ENCODE peak calls at places on chromosomes 5 and 9, in six cellular contexts. One of them, this sample, is unnamed.

GRCh38 chr5:32707394-32707997 is 3.6 kb upstream of the NPR3 start:
- DNase-seq in neuronal stem cell: peak
- DNase-seq in mesenchymal stem cell: peak
- DNase-seq in H1: no peak
- DNase-seq in H9: no peak
- DNase-seq in trophoblast cell: peak
- DNase-seq in this sample: peak

GRCh38 chr9:107422189-107422802 is 67.3 kb downstream of the KLF4 start:
- DNase-seq in neuronal stem cell: peak
- DNase-seq in mesenchymal stem cell: peak
- DNase-seq in H1: peak
- DNase-seq in H9: peak
- DNase-seq in trophoblast cell: peak
- DNase-seq in this sample: peak

GRCh38 chr5:1796371-1797108 is 3.1 kb downstream of the MRPL36 start:
- DNase-seq in neuronal stem cell: no peak
- DNase-seq in mesenchymal stem cell: no peak
- DNase-seq in H1: no peak
- DNase-seq in H9: no peak
- DNase-seq in trophoblast cell: no peak
- DNase-seq in this sample: no peak

GRCh38 chr5:111083323-111083722 is 8.8 kb upstream of the WDR36 start:
- DNase-seq in neuronal stem cell: no peak
- DNase-seq in mesenchymal stem cell: no peak
- DNase-seq in H1: no peak
- DNase-seq in H9: no peak
- DNase-seq in trophoblast cell: no peak
- DNase-seq in this sample: no peak

GRCh38 chr5:90421136-90421535 is 11.6 kb upstream of the CETN3 start:
- DNase-seq in neuronal stem cell: no peak
- DNase-seq in mesenchymal stem cell: peak
- DNase-seq in H1: no peak
- DNase-seq in H9: peak
- DNase-seq in trophoblast cell: peak
- DNase-seq in this sample: peak

GRCh38 chr9:93134740-93135444 is 841 bp upstream of the NINJ1 start:
- DNase-seq in neuronal stem cell: no peak
- DNase-seq in mesenchymal stem cell: no peak
- DNase-seq in H1: no peak
- DNase-seq in H9: no peak
- DNase-seq in trophoblast cell: no peak
- DNase-seq in this sample: peak

GRCh38 chr9:38208206-38208901 is 139.3 kb upstream of the SHB start:
- DNase-seq in neuronal stem cell: no peak
- DNase-seq in mesenchymal stem cell: no peak
- DNase-seq in H1: no peak
- DNase-seq in H9: no peak
- DNase-seq in trophoblast cell: peak
- DNase-seq in this sample: no peak

GRCh38 chr5:100902406-100903035 is 561 bp downstream of the ST8SIA4 start:
- DNase-seq in neuronal stem cell: peak
- DNase-seq in mesenchymal stem cell: peak
- DNase-seq in H1: no peak
- DNase-seq in H9: peak
- DNase-seq in trophoblast cell: peak
- DNase-seq in this sample: no peak

GRCh38 chr9:70127036-70127435 is 83.4 kb downstream of the MAMDC2 start:
- DNase-seq in neuronal stem cell: no peak
- DNase-seq in mesenchymal stem cell: no peak
- DNase-seq in H1: no peak
- DNase-seq in H9: no peak
- DNase-seq in trophoblast cell: no peak
- DNase-seq in this sample: no peak

GRCh38 chr9:93520523-93520922 is 55.9 kb upstream of the PHF2 start:
- DNase-seq in neuronal stem cell: no peak
- DNase-seq in mesenchymal stem cell: no peak
- DNase-seq in H1: no peak
- DNase-seq in H9: no peak
- DNase-seq in trophoblast cell: no peak
- DNase-seq in this sample: no peak

GRCh38 chr9:129574911-129575574 is 45.9 kb downstream of the C9orf50 start:
- DNase-seq in neuronal stem cell: no peak
- DNase-seq in mesenchymal stem cell: peak
- DNase-seq in H1: no peak
- DNase-seq in H9: no peak
- DNase-seq in trophoblast cell: peak
- DNase-seq in this sample: peak

GRCh38 chr9:92035687-92036410 is 79.4 kb downstream of the SPTLC1 start:
- DNase-seq in neuronal stem cell: no peak
- DNase-seq in mesenchymal stem cell: peak
- DNase-seq in H1: no peak
- DNase-seq in H9: no peak
- DNase-seq in trophoblast cell: no peak
- DNase-seq in this sample: peak

GRCh38 chr5:131528682-131529081 is 106.3 kb downstream of the RAPGEF6 start:
- DNase-seq in neuronal stem cell: no peak
- DNase-seq in mesenchymal stem cell: no peak
- DNase-seq in H1: no peak
- DNase-seq in H9: no peak
- DNase-seq in trophoblast cell: no peak
- DNase-seq in this sample: no peak

GRCh38 chr5:2227433-2227832 is 344.7 kb upstream of the IRX4 start:
- DNase-seq in neuronal stem cell: no peak
- DNase-seq in mesenchymal stem cell: no peak
- DNase-seq in H1: no peak
- DNase-seq in H9: no peak
- DNase-seq in trophoblast cell: no peak
- DNase-seq in this sample: no peak

GRCh38 chr9:110949081-110949480 is 89.2 kb downstream of the LPAR1 start:
- DNase-seq in neuronal stem cell: no peak
- DNase-seq in mesenchymal stem cell: no peak
- DNase-seq in H1: no peak
- DNase-seq in H9: no peak
- DNase-seq in trophoblast cell: no peak
- DNase-seq in this sample: no peak

GRCh38 chr9:34072868-34073590 is 24.3 kb upstream of the UBAP2 start:
- DNase-seq in neuronal stem cell: no peak
- DNase-seq in mesenchymal stem cell: peak
- DNase-seq in H1: no peak
- DNase-seq in H9: peak
- DNase-seq in trophoblast cell: peak
- DNase-seq in this sample: peak

GRCh38 chr9:101034222-101034621 is 5.7 kb downstream of the PLPPR1 start:
- DNase-seq in neuronal stem cell: no peak
- DNase-seq in mesenchymal stem cell: no peak
- DNase-seq in H1: no peak
- DNase-seq in H9: no peak
- DNase-seq in trophoblast cell: no peak
- DNase-seq in this sample: no peak

GRCh38 chr5:140244525-140245025 is 58.3 kb downstream of the PFDN1 start:
- DNase-seq in neuronal stem cell: peak
- DNase-seq in mesenchymal stem cell: peak
- DNase-seq in H1: peak
- DNase-seq in H9: peak
- DNase-seq in trophoblast cell: peak
- DNase-seq in this sample: peak

GRCh38 chr5:156913719-156914370 is 49.2 kb downstream of the TIMD4 start:
- DNase-seq in neuronal stem cell: no peak
- DNase-seq in mesenchymal stem cell: no peak
- DNase-seq in H1: peak
- DNase-seq in H9: peak
- DNase-seq in trophoblast cell: no peak
- DNase-seq in this sample: no peak

GRCh38 chr5:95216136-95216955 is 68.5 kb downstream of the MCTP1 start:
- DNase-seq in neuronal stem cell: no peak
- DNase-seq in mesenchymal stem cell: no peak
- DNase-seq in H1: no peak
- DNase-seq in H9: no peak
- DNase-seq in trophoblast cell: no peak
- DNase-seq in this sample: no peak

GRCh38 chr5:53642006-53642405 is 81.6 kb downstream of the NDUFS4 start:
- DNase-seq in neuronal stem cell: no peak
- DNase-seq in mesenchymal stem cell: peak
- DNase-seq in H1: no peak
- DNase-seq in H9: no peak
- DNase-seq in trophoblast cell: no peak
- DNase-seq in this sample: peak

GRCh38 chr9:72586388-72587160 is 65.2 kb downstream of the TMC1 start:
- DNase-seq in neuronal stem cell: no peak
- DNase-seq in mesenchymal stem cell: peak
- DNase-seq in H1: no peak
- DNase-seq in H9: no peak
- DNase-seq in trophoblast cell: peak
- DNase-seq in this sample: peak

GRCh38 chr9:73148447-73148937 is 3.2 kb upstream of the ANXA1 start:
- DNase-seq in neuronal stem cell: no peak
- DNase-seq in mesenchymal stem cell: peak
- DNase-seq in H1: no peak
- DNase-seq in H9: no peak
- DNase-seq in trophoblast cell: peak
- DNase-seq in this sample: peak

GRCh38 chr5:122130152-122130551 is 806 bp downstream of the ZNF474 start:
- DNase-seq in neuronal stem cell: no peak
- DNase-seq in mesenchymal stem cell: peak
- DNase-seq in H1: no peak
- DNase-seq in H9: no peak
- DNase-seq in trophoblast cell: no peak
- DNase-seq in this sample: no peak

GRCh38 chr5:153504726-153505125 is 14.3 kb downstream of the GRIA1 start:
- DNase-seq in neuronal stem cell: no peak
- DNase-seq in mesenchymal stem cell: no peak
- DNase-seq in H1: no peak
- DNase-seq in H9: no peak
- DNase-seq in trophoblast cell: no peak
- DNase-seq in this sample: no peak

GRCh38 chr9:79584655-79584982 is 12.9 kb downstream of the TLE4 start:
- DNase-seq in neuronal stem cell: no peak
- DNase-seq in mesenchymal stem cell: no peak
- DNase-seq in H1: no peak
- DNase-seq in H9: no peak
- DNase-seq in trophoblast cell: no peak
- DNase-seq in this sample: peak

GRCh38 chr9:20984471-20984870 is 47.0 kb downstream of the HACD4 start:
- DNase-seq in neuronal stem cell: no peak
- DNase-seq in mesenchymal stem cell: no peak
- DNase-seq in H1: no peak
- DNase-seq in H9: no peak
- DNase-seq in trophoblast cell: peak
- DNase-seq in this sample: peak

GRCh38 chr9:89278551-89278950 is 32.4 kb upstream of the CKS2 start:
- DNase-seq in neuronal stem cell: no peak
- DNase-seq in mesenchymal stem cell: no peak
- DNase-seq in H1: no peak
- DNase-seq in H9: no peak
- DNase-seq in trophoblast cell: no peak
- DNase-seq in this sample: peak
- H4K91ac ChIP-seq in neuronal stem cell: no peak
- H4K91ac ChIP-seq in mesenchymal stem cell: no peak
- H4K91ac ChIP-seq in H1: no peak
- H4K91ac ChIP-seq in H9: no peak
- H4K91ac ChIP-seq in trophoblast cell: no peak
- H4K91ac ChIP-seq in this sample: no peak

GRCh38 chr9:113650207-113651131 is 186.9 kb downstream of the RGS3 start:
- DNase-seq in neuronal stem cell: no peak
- DNase-seq in mesenchymal stem cell: peak
- DNase-seq in H1: no peak
- DNase-seq in H9: peak
- DNase-seq in trophoblast cell: no peak
- DNase-seq in this sample: peak

GRCh38 chr9:113648586-113648985 is 185.1 kb downstream of the RGS3 start:
- DNase-seq in neuronal stem cell: no peak
- DNase-seq in mesenchymal stem cell: no peak
- DNase-seq in H1: no peak
- DNase-seq in H9: no peak
- DNase-seq in trophoblast cell: no peak
- DNase-seq in this sample: no peak

GRCh38 chr9:113649855-113650206 is 186.3 kb downstream of the RGS3 start:
- DNase-seq in neuronal stem cell: no peak
- DNase-seq in mesenchymal stem cell: no peak
- DNase-seq in H1: no peak
- DNase-seq in H9: no peak
- DNase-seq in trophoblast cell: no peak
- DNase-seq in this sample: no peak

GRCh38 chr9:113648048-113648447 is 184.5 kb downstream of the RGS3 start:
- DNase-seq in neuronal stem cell: no peak
- DNase-seq in mesenchymal stem cell: no peak
- DNase-seq in H1: no peak
- DNase-seq in H9: no peak
- DNase-seq in trophoblast cell: no peak
- DNase-seq in this sample: no peak

DNA sequence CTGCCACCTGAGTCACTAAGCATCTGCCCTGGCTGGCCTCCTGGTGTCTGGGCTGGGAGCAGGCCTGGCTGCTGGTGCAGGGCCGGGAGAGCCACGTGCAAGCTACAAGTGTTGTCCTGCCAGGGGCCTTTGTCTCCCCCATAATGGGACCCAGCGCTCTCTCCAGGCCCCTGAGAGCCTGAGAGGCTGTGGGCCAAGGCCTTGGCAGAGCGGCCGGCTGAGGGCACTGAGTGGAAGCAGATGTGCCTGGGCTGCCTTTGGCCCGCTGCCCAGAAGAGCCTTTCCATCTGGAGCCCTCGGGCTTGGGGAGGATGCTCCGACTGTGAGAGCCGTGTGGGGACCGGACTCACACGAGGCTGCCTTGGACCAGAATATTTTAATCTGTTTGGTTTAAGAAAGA is 185.5 kb downstream of the RGS3 start:
- DNase-seq in neuronal stem cell: no peak
- DNase-seq in mesenchymal stem cell: no peak
- DNase-seq in H1: no peak
- DNase-seq in H9: no peak
- DNase-seq in trophoblast cell: no peak
- DNase-seq in this sample: peak
- H4K91ac ChIP-seq in neuronal stem cell: peak
- H4K91ac ChIP-seq in mesenchymal stem cell: peak
- H4K91ac ChIP-seq in H1: no peak
- H4K91ac ChIP-seq in H9: no peak
- H4K91ac ChIP-seq in trophoblast cell: no peak
- H4K91ac ChIP-seq in this sample: peak

GRCh38 chr9:87243602-87244001 is 254.1 kb upstream of the DAPK1 start:
- DNase-seq in neuronal stem cell: no peak
- DNase-seq in mesenchymal stem cell: no peak
- DNase-seq in H1: no peak
- DNase-seq in H9: no peak
- DNase-seq in trophoblast cell: no peak
- DNase-seq in this sample: no peak
- H4K91ac ChIP-seq in neuronal stem cell: no peak
- H4K91ac ChIP-seq in mesenchymal stem cell: no peak
- H4K91ac ChIP-seq in H1: no peak
- H4K91ac ChIP-seq in H9: no peak
- H4K91ac ChIP-seq in trophoblast cell: no peak
- H4K91ac ChIP-seq in this sample: no peak

DNA sequence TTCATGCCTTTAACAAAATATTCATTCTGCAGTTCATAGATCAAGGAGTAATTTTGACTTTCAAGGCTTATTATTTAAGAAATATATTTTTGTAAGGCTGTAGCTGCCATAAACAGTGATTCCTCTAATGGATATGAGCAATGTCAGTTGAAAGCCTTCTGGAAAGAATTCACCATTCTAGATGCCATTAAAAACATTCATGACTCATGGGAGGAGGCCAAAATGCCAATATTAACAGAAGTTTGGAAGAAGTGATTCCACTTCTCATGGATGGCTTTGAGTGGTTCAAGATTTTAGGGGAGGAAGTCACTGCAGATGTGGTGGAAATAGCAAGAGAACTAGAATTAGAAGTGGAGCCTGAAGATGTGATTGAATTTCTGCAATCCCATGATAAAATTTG is 229.1 kb downstream of the DEPDC1B start:
- DNase-seq in neuronal stem cell: no peak
- DNase-seq in mesenchymal stem cell: no peak
- DNase-seq in H1: no peak
- DNase-seq in H9: no peak
- DNase-seq in trophoblast cell: no peak
- DNase-seq in this sample: no peak
- H4K91ac ChIP-seq in neuronal stem cell: no peak
- H4K91ac ChIP-seq in mesenchymal stem cell: no peak
- H4K91ac ChIP-seq in H1: no peak
- H4K91ac ChIP-seq in H9: no peak
- H4K91ac ChIP-seq in trophoblast cell: no peak
- H4K91ac ChIP-seq in this sample: no peak